ENCODE peak calls at places on chromosomes 1 and 21, in four cellular contexts. K, A, N and P are unnamed samples.

GRCh38 chr1:160414836-160415235 is 14.5 kb downstream of the VANGL2 start:
- DNase-seq in A (no peak), N (no peak), K (no peak), P (no peak)

GRCh38 chr1:30756545-30757195 is 904 bp downstream of the LAPTM5 start:
- DNase-seq in K (peak; percentile 74), A (peak; percentile 51), N (peak; percentile 82), P (peak; percentile 58)

GRCh38 chr1:43174873-43175272 is 2.7 kb downstream of the CFAP57 start:
- DNase-seq in K (no peak), N (no peak), A (no peak), P (no peak)

GRCh38 chr1:235972316-235973090 is 92.4 kb downstream of the NID1 start:
- DNase-seq in N (peak; percentile 87), K (no peak), A (no peak), P (no peak)

GRCh38 chr21:44740721-44741120 is 29.3 kb upstream of the TSPEAR start:
- DNase-seq in A (no peak), K (no peak), N (no peak), P (no peak)

GRCh38 chr21:17071093-17071492 is 441.8 kb upstream of the CXADR start:
- DNase-seq in N (no peak), A (no peak), K (no peak), P (no peak)

GRCh38 chr1:89454845-89455521 is 69.6 kb upstream of the LRRC8B start:
- DNase-seq in K (peak; percentile 42), N (peak; percentile 39), A (peak; percentile 42), P (no peak)

GRCh38 chr1:12204140-12204539 is 25.7 kb upstream of the VPS13D start:
- DNase-seq in K (peak; percentile 11), N (no peak), A (no peak), P (no peak)

GRCh38 chr1:169180167-169180566 is 73.7 kb downstream of the ATP1B1 start:
- DNase-seq in N (no peak), K (no peak), A (no peak), P (no peak)

GRCh38 chr1:210792703-210793102 is 341.2 kb downstream of the KCNH1 start:
- DNase-seq in A (no peak), N (peak; percentile 81), K (no peak), P (no peak)